ENCODE peak calls at places on chromosomes 2 and 18, in ten cellular contexts. C is stomach, Y is breast epithelium, M is left ventricle myocardium inferior, A is transverse colon, X is Peyer's patch, P is heart left ventricle, R is psoas muscle, N is Caco-2, F is PC-9. H is an unnamed sample.

GRCh38 chr2:85865539-85866164 is 23.1 kb downstream of the ST3GAL5 start:
- DNase-seq in C (no peak), Y (no peak), M (no peak), A (no peak), X (no peak), P (no peak), R (no peak), N (no peak), F (no peak), H (no peak)

GRCh38 chr18:67677489-67677888 is 161.0 kb upstream of the DSEL start:
- DNase-seq in C (no peak), Y (no peak), M (no peak), A (no peak), X (no peak), P (no peak), R (no peak), N (no peak), F (no peak), H (no peak)

GRCh38 chr2:19362652-19363473 is 4.4 kb upstream of the OSR1 start:
- DNase-seq in C (peak; percentile 78), Y (no peak), M (peak; percentile 75), A (peak; percentile 84), X (peak; percentile 60), P (peak; percentile 85), R (peak; percentile 86), N (peak; percentile 77), F (peak; percentile 80), H (peak; percentile 78)

GRCh38 chr18:23619388-23619873 is 33.1 kb upstream of the NPC1 start:
- DNase-seq in C (peak; percentile 31), Y (no peak), M (peak; percentile 21), A (peak; percentile 17), X (no peak), P (peak; percentile 19), R (peak; percentile 29), N (no peak), F (no peak), H (peak; percentile 53)

GRCh38 chr2:110173523-110173922 is 31.3 kb downstream of the NPHP1 start:
- DNase-seq in C (no peak), Y (no peak), M (no peak), A (no peak), X (no peak), P (no peak), R (no peak), N (no peak), F (no peak), H (no peak)

GRCh38 chr2:218831378-218831990 is at the start of gene PRKAG3:
- DNase-seq in C (no peak), Y (no peak), M (peak; percentile 46), A (no peak), X (no peak), P (no peak), R (peak; percentile 93), N (no peak), F (no peak), H (peak; percentile 35)

GRCh38 chr2:23269747-23270146 is 115.2 kb upstream of the KLHL29 start:
- DNase-seq in C (no peak), Y (no peak), M (no peak), A (no peak), X (no peak), P (no peak), R (no peak), N (no peak), F (no peak), H (no peak)

GRCh38 chr2:24038786-24039499 is 8.2 kb downstream of the WDCP start:
- DNase-seq in C (no peak), Y (no peak), M (no peak), A (no peak), X (no peak), P (no peak), R (no peak), N (no peak), F (no peak), H (no peak)

DNA sequence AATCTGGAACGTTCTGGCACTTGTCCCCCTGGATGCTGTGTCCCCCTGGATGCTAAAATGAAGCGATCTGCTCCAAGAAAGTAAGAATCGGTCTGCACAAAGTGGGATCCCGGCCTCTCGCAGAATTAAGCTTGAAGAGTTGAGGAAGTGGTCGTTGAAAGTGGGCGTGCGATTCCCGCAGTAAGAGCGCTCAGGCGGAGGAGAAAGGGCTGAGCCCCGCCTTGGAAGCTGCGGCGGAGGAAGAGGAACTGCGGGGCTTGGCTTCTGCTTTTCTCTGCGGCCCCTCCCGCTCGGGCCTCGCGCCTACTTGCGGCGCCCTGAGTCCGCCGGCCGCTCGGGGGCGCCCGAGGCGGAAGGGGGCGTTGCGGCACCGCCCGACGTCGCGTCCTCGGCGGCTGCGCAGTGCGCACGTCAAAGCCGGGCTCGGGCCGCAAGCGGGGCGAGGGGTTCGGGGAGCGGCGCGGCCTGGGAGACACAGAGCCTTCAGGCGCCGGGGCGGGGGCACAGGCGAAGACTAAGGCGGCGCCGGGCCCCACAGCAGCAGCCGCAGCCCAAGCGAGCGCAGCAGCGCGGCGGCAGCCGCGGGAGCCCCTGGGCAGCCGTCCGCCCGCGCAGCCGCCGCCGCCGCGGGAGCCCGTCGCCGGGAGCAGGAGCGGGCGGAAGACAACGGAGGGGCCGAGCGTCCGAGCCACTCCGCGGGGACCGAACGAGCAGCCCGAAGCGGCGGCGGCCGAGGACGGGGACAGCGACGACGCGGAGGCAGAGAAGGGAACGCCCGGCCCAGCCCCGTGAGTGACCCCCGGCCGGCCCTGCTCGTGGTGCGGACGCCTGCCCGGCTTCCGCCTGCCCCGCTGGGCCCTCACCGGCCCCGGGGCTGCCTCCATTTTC is at the start of gene CAB39:
- DNase-seq in C (peak; percentile 90), Y (peak; percentile 84), M (peak; percentile 89), A (peak; percentile 91), X (peak; percentile 85), P (peak; percentile 90), R (peak; percentile 92), N (peak; percentile 74), F (peak; percentile 90), H (peak; percentile 93)
- TF ChIP-seq CTCF in C (peak; percentile 91), Y (no peak), M (peak; percentile 93), A (peak; percentile 73), X (peak; percentile 98), P (peak; percentile 90), R (peak; percentile 89), N (peak; percentile 40), F (peak; percentile 64), H (peak; percentile 93)

GRCh38 chr2:237410949-237411635 is 2.9 kb downstream of the COL6A3 start:
- DNase-seq in C (no peak), Y (no peak), M (no peak), A (no peak), X (no peak), P (no peak), R (no peak), N (no peak), F (no peak), H (no peak)

GRCh38 chr2:237405006-237405559 is 8.9 kb downstream of the COL6A3 start:
- DNase-seq in C (no peak), Y (no peak), M (no peak), A (no peak), X (no peak), P (no peak), R (no peak), N (no peak), F (no peak), H (no peak)

GRCh38 chr2:237405605-237406004 is 8.4 kb downstream of the COL6A3 start:
- DNase-seq in C (no peak), Y (no peak), M (no peak), A (no peak), X (no peak), P (no peak), R (no peak), N (no peak), F (no peak), H (no peak)

GRCh38 chr2:237407734-237408133 is 6.2 kb downstream of the COL6A3 start:
- DNase-seq in C (no peak), Y (no peak), M (no peak), A (no peak), X (no peak), P (no peak), R (no peak), N (no peak), F (no peak), H (no peak)

DNA sequence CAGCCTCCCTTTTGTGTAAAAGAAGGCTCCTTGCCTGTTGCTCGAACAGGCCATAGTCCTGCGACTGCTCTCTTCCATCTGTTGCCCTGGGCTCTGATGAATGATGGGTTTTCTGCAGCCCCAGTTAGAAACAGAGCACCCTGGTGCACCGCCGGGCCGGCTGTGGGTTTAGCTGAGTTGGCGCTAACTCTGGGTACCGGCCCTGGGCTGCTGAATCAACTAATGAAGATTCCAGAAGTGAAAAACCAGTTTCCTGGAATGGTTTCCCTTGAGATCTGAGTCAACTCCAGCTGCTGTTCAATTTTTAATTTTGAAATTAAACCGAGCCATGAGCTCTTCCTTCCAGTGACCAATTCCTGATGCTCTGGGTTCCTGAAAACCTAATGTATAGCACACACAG is 5.7 kb downstream of the COL6A3 start:
- DNase-seq in C (no peak), Y (no peak), M (peak; percentile 45), A (no peak), X (no peak), P (no peak), R (peak; percentile 70), N (no peak), F (no peak), H (no peak)
- H3K4me1 ChIP-seq in C (peaks cover 6% of the 10 kb centered on the region), Y (no peaks in the 10 kb centered on the region), M (peaks cover 56% of the 10 kb centered on the region), A (peaks cover 3% of the 10 kb centered on the region), X (no peaks in the 10 kb centered on the region), P (peaks cover 6% of the 10 kb centered on the region), R (peaks cover 22% of the 10 kb centered on the region), N (no peaks in the 10 kb centered on the region), F (no peaks in the 10 kb centered on the region), H (no peaks in the 10 kb centered on the region)

GRCh38 chr2:69717902-69718301 is 24.0 kb upstream of the ANXA4 start:
- DNase-seq in C (no peak), Y (no peak), M (no peak), A (no peak), X (no peak), P (no peak), R (no peak), N (no peak), F (no peak), H (no peak)

GRCh38 chr2:69720922-69721491 is 20.9 kb upstream of the ANXA4 start:
- DNase-seq in C (no peak), Y (no peak), M (no peak), A (no peak), X (no peak), P (no peak), R (no peak), N (no peak), F (no peak), H (no peak)

GRCh38 chr2:69718338-69718965 is 23.5 kb upstream of the ANXA4 start:
- DNase-seq in C (no peak), Y (no peak), M (no peak), A (no peak), X (no peak), P (no peak), R (no peak), N (no peak), F (no peak), H (no peak)

GRCh38 chr2:69723791-69724190 is 18.1 kb upstream of the ANXA4 start:
- DNase-seq in C (no peak), Y (no peak), M (no peak), A (no peak), X (no peak), P (no peak), R (no peak), N (no peak), F (no peak), H (no peak)

GRCh38 chr2:69720404-69720803 is 21.5 kb upstream of the ANXA4 start:
- DNase-seq in C (no peak), Y (no peak), M (no peak), A (no peak), X (no peak), P (no peak), R (no peak), N (no peak), F (no peak), H (no peak)
- TF ChIP-seq CTCF in C (peak; percentile 20), Y (no peak), M (no peak), A (no peak), X (peak; percentile 13), P (no peak), R (no peak), N (peak; percentile 45), F (peak; percentile 55), H (peak; percentile 20)

GRCh38 chr2:58097025-58097424 is 50.4 kb downstream of the VRK2 start:
- DNase-seq in C (no peak), Y (no peak), M (no peak), A (no peak), X (no peak), P (no peak), R (no peak), N (no peak), F (no peak), H (no peak)

GRCh38 chr2:58101500-58101899 is 54.9 kb downstream of the VRK2 start:
- DNase-seq in C (no peak), Y (no peak), M (no peak), A (no peak), X (no peak), P (no peak), R (no peak), N (no peak), F (no peak), H (no peak)

GRCh38 chr2:58099097-58099769 is 52.6 kb downstream of the VRK2 start:
- DNase-seq in C (no peak), Y (no peak), M (no peak), A (no peak), X (no peak), P (no peak), R (no peak), N (no peak), F (no peak), H (no peak)

GRCh38 chr2:58098254-58099096 is 51.9 kb downstream of the VRK2 start:
- DNase-seq in C (no peak), Y (no peak), M (no peak), A (no peak), X (no peak), P (no peak), R (no peak), N (no peak), F (no peak), H (no peak)
- H3K4me1 ChIP-seq in C (no peaks in the 10 kb centered on the region), Y (no peaks in the 10 kb centered on the region), M (no peaks in the 10 kb centered on the region), A (no peaks in the 10 kb centered on the region), X (no peaks in the 10 kb centered on the region), P (no peaks in the 10 kb centered on the region), R (no peaks in the 10 kb centered on the region), N (no peaks in the 10 kb centered on the region), F (no peaks in the 10 kb centered on the region), H (no peaks in the 10 kb centered on the region)